ENCODE peak calls at places on chromosome 22, in four cellular contexts. One of them, this sample, is unnamed.

GRCh38 chr22:20558534-20558933 is 51.1 kb downstream of the MED15 start:
- DNase-seq in K562: no peak
- DNase-seq in GM23248: no peak
- DNase-seq in MM.1S: no peak
- DNase-seq in this sample: no peak

GRCh38 chr22:21629262-21630149 is at the start of gene YDJC:
- DNase-seq in K562: peak
- DNase-seq in GM23248: peak
- DNase-seq in MM.1S: peak
- DNase-seq in this sample: peak

GRCh38 chr22:26438006-26438405 is 8.9 kb downstream of the ASPHD2 start:
- DNase-seq in K562: no peak
- DNase-seq in GM23248: no peak
- DNase-seq in MM.1S: no peak
- DNase-seq in this sample: no peak

GRCh38 chr22:31344369-31345330 is 1.5 kb downstream of the PATZ1 start:
- DNase-seq in K562: no peak
- DNase-seq in GM23248: peak
- DNase-seq in MM.1S: no peak
- DNase-seq in this sample: peak

GRCh38 chr22:49367016-49367697 is 460.5 kb downstream of the BRD1 start:
- DNase-seq in K562: no peak
- DNase-seq in GM23248: no peak
- DNase-seq in MM.1S: no peak
- DNase-seq in this sample: no peak

GRCh38 chr22:45709004-45709739 is 37.5 kb downstream of the ATXN10 start:
- DNase-seq in K562: no peak
- DNase-seq in GM23248: peak
- DNase-seq in MM.1S: no peak
- DNase-seq in this sample: no peak

GRCh38 chr22:48504519-48505140 is 1323.0 kb downstream of the BRD1 start:
- DNase-seq in K562: no peak
- DNase-seq in GM23248: no peak
- DNase-seq in MM.1S: no peak
- DNase-seq in this sample: no peak

GRCh38 chr22:45344339-45344738 is 34.6 kb downstream of the FAM118A start:
- DNase-seq in K562: peak
- DNase-seq in GM23248: peak
- DNase-seq in MM.1S: no peak
- DNase-seq in this sample: no peak

GRCh38 chr22:45310331-45311032 is 748 bp downstream of the FAM118A start:
- DNase-seq in K562: peak
- DNase-seq in GM23248: peak
- DNase-seq in MM.1S: no peak
- DNase-seq in this sample: peak

GRCh38 chr22:50612715-50613221 is 12.2 kb downstream of the MAPK8IP2 start:
- DNase-seq in K562: peak
- DNase-seq in GM23248: no peak
- DNase-seq in MM.1S: no peak
- DNase-seq in this sample: peak

GRCh38 chr22:29633514-29634312 is 30.3 kb downstream of the NF2 start:
- DNase-seq in K562: no peak
- DNase-seq in GM23248: peak
- DNase-seq in MM.1S: no peak
- DNase-seq in this sample: no peak

GRCh38 chr22:19806213-19807160 is 45.9 kb downstream of the TBX1 start:
- DNase-seq in K562: peak
- DNase-seq in GM23248: no peak
- DNase-seq in MM.1S: no peak
- DNase-seq in this sample: no peak

GRCh38 chr22:25027959-25028840 is 75.7 kb downstream of the KIAA1671 start:
- DNase-seq in K562: peak
- DNase-seq in GM23248: peak
- DNase-seq in MM.1S: no peak
- DNase-seq in this sample: peak

GRCh38 chr22:27880778-27881394 is 38.2 kb downstream of the PITPNB start:
- DNase-seq in K562: peak
- DNase-seq in GM23248: peak
- DNase-seq in MM.1S: peak
- DNase-seq in this sample: peak

GRCh38 chr22:36406721-36407120 is 19.0 kb upstream of the MYH9 start:
- DNase-seq in K562: no peak
- DNase-seq in GM23248: no peak
- DNase-seq in MM.1S: no peak
- DNase-seq in this sample: no peak

GRCh38 chr22:47540011-47540410 is 777.6 kb downstream of the TBC1D22A start:
- DNase-seq in K562: no peak
- DNase-seq in GM23248: no peak
- DNase-seq in MM.1S: no peak
- DNase-seq in this sample: no peak

GRCh38 chr22:20429254-20430100 is 8.1 kb downstream of the SCARF2 start:
- DNase-seq in K562: peak
- DNase-seq in GM23248: no peak
- DNase-seq in MM.1S: peak
- DNase-seq in this sample: peak

GRCh38 chr22:25068701-25069100 is 116.2 kb downstream of the KIAA1671 start:
- DNase-seq in K562: no peak
- DNase-seq in GM23248: no peak
- DNase-seq in MM.1S: no peak
- DNase-seq in this sample: no peak

GRCh38 chr22:26276530-26277200 is 107.4 kb downstream of the SEZ6L start:
- DNase-seq in K562: no peak
- DNase-seq in GM23248: no peak
- DNase-seq in MM.1S: no peak
- DNase-seq in this sample: no peak

GRCh38 chr22:33687464-33687863 is 232.8 kb downstream of the LARGE1 start:
- DNase-seq in K562: no peak
- DNase-seq in GM23248: no peak
- DNase-seq in MM.1S: no peak
- DNase-seq in this sample: no peak

GRCh38 chr22:17775781-17776470 is 1.7 kb upstream of the BID start:
- DNase-seq in K562: no peak
- DNase-seq in GM23248: no peak
- DNase-seq in MM.1S: no peak
- DNase-seq in this sample: no peak

GRCh38 chr22:23383491-23384450 is 196.3 kb downstream of the IGLL1 start:
- DNase-seq in K562: no peak
- DNase-seq in GM23248: peak
- DNase-seq in MM.1S: no peak
- DNase-seq in this sample: no peak

GRCh38 chr22:22576244-22576988 is 17.4 kb upstream of the PRAME start:
- DNase-seq in K562: peak
- DNase-seq in GM23248: peak
- DNase-seq in MM.1S: peak
- DNase-seq in this sample: peak

GRCh38 chr22:24937114-24937513 is 9.4 kb downstream of the LHFPL7 start:
- DNase-seq in K562: peak
- DNase-seq in GM23248: peak
- DNase-seq in MM.1S: no peak
- DNase-seq in this sample: peak

GRCh38 chr22:30906946-30907345 is 61.6 kb downstream of the MORC2 start:
- DNase-seq in K562: no peak
- DNase-seq in GM23248: no peak
- DNase-seq in MM.1S: no peak
- DNase-seq in this sample: no peak

GRCh38 chr22:44438056-44438455 is 60.0 kb downstream of the RTL6 start:
- DNase-seq in K562: peak
- DNase-seq in GM23248: no peak
- DNase-seq in MM.1S: no peak
- DNase-seq in this sample: no peak

GRCh38 chr22:28112548-28113043 is 193.5 kb upstream of the PITPNB start:
- DNase-seq in K562: peak
- DNase-seq in GM23248: peak
- DNase-seq in MM.1S: peak
- DNase-seq in this sample: peak

GRCh38 chr22:20439556-20439927 is 1.9 kb upstream of the SCARF2 start:
- DNase-seq in K562: no peak
- DNase-seq in GM23248: no peak
- DNase-seq in MM.1S: no peak
- DNase-seq in this sample: no peak

GRCh38 chr22:35627267-35628041 is 10.3 kb upstream of the MB start:
- DNase-seq in K562: peak
- DNase-seq in GM23248: peak
- DNase-seq in MM.1S: peak
- DNase-seq in this sample: peak

GRCh38 chr22:18035740-18036139 is 11.4 kb upstream of the MICAL3 start:
- DNase-seq in K562: no peak
- DNase-seq in GM23248: no peak
- DNase-seq in MM.1S: no peak
- DNase-seq in this sample: peak

GRCh38 chr22:44597616-44598015 is 99.6 kb upstream of the RTL6 start:
- DNase-seq in K562: no peak
- DNase-seq in GM23248: peak
- DNase-seq in MM.1S: no peak
- DNase-seq in this sample: no peak

GRCh38 chr22:50260434-50260800 is 1.1 kb downstream of the MAPK12 start:
- DNase-seq in K562: no peak
- DNase-seq in GM23248: peak
- DNase-seq in MM.1S: no peak
- DNase-seq in this sample: peak

GRCh38 chr22:48535868-48536690 is 1291.6 kb downstream of the BRD1 start:
- DNase-seq in K562: no peak
- DNase-seq in GM23248: peak
- DNase-seq in MM.1S: no peak
- DNase-seq in this sample: no peak

GRCh38 chr22:30665786-30666185 is 1.9 kb downstream of the DUSP18 start:
- DNase-seq in K562: no peak
- DNase-seq in GM23248: no peak
- DNase-seq in MM.1S: no peak
- DNase-seq in this sample: no peak

GRCh38 chr22:30062256-30062655 is 18.0 kb upstream of the HORMAD2 start:
- DNase-seq in K562: no peak
- DNase-seq in GM23248: no peak
- DNase-seq in MM.1S: no peak
- DNase-seq in this sample: no peak

GRCh38 chr22:44586337-44586990 is 88.4 kb upstream of the RTL6 start:
- DNase-seq in K562: no peak
- DNase-seq in GM23248: no peak
- DNase-seq in MM.1S: no peak
- DNase-seq in this sample: no peak

GRCh38 chr22:46114518-46115387 is 35.6 kb upstream of the PPARA start:
- DNase-seq in K562: no peak
- DNase-seq in GM23248: peak
- DNase-seq in MM.1S: no peak
- DNase-seq in this sample: peak

GRCh38 chr22:43293259-43293658 is 49.9 kb downstream of the SCUBE1 start:
- DNase-seq in K562: peak
- DNase-seq in GM23248: peak
- DNase-seq in MM.1S: no peak
- DNase-seq in this sample: no peak
- H3K27ac ChIP-seq in K562: peak
- H3K27ac ChIP-seq in GM23248: no peak
- H3K27ac ChIP-seq in MM.1S: no peak
- H3K27ac ChIP-seq in this sample: no peak

GRCh38 chr22:39327995-39328754 is 8.8 kb upstream of the RPL3 start:
- DNase-seq in K562: no peak
- DNase-seq in GM23248: no peak
- DNase-seq in MM.1S: no peak
- DNase-seq in this sample: no peak
- H2AFZ ChIP-seq in K562: no peak
- H2AFZ ChIP-seq in GM23248: no peak
- H2AFZ ChIP-seq in MM.1S: no peak
- H2AFZ ChIP-seq in this sample: no peak

GRCh38 chr22:41564563-41564962 is 3.8 kb downstream of the CSDC2 start:
- DNase-seq in K562: no peak
- DNase-seq in GM23248: no peak
- DNase-seq in MM.1S: no peak
- DNase-seq in this sample: no peak

GRCh38 chr22:41562461-41562860 is 1.7 kb downstream of the CSDC2 start:
- DNase-seq in K562: no peak
- DNase-seq in GM23248: no peak
- DNase-seq in MM.1S: no peak
- DNase-seq in this sample: no peak

GRCh38 chr22:41561788-41562187 is 978 bp downstream of the CSDC2 start:
- DNase-seq in K562: no peak
- DNase-seq in GM23248: no peak
- DNase-seq in MM.1S: no peak
- DNase-seq in this sample: no peak

GRCh38 chr22:41561335-41561734 is 525 bp downstream of the CSDC2 start:
- DNase-seq in K562: no peak
- DNase-seq in GM23248: no peak
- DNase-seq in MM.1S: no peak
- DNase-seq in this sample: no peak

GRCh38 chr22:41563051-41563711 is 2.4 kb downstream of the CSDC2 start:
- DNase-seq in K562: peak
- DNase-seq in GM23248: peak
- DNase-seq in MM.1S: no peak
- DNase-seq in this sample: no peak
- H3K27ac ChIP-seq in K562: peak
- H3K27ac ChIP-seq in GM23248: no peak
- H3K27ac ChIP-seq in MM.1S: no peak
- H3K27ac ChIP-seq in this sample: no peak

DNA sequence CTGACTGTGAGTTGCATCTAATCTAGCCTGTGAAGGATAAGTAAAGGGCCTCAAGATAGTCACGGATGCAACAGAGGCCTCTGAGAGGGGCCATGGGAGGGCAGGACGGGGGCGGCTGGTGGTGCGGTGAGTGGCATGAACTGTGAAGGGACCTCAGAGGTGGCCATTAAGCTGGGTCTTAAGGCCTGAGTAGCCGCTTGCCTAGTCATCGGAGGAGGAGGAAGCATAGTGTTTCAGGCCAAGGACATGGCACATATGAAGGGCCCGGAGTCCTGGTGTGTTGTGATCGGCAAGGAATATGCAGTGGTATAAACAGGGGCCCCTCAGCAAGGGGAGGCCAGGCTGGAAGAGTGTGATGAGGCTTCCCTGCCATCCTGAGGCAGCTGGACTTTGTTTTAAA is 51.8 kb downstream of the TRIOBP start:
- DNase-seq in K562: no peak
- DNase-seq in GM23248: no peak
- DNase-seq in MM.1S: no peak
- DNase-seq in this sample: no peak
- H2AFZ ChIP-seq in K562: no peak
- H2AFZ ChIP-seq in GM23248: no peak
- H2AFZ ChIP-seq in MM.1S: no peak
- H2AFZ ChIP-seq in this sample: no peak